ENCODE peak calls at places on chromosome 9, in eight cellular contexts. J is LoVo, R is globus pallidus, P is WERI-Rb-1, F is T-helper 2 cell, H is hypothalamus, G is NCI-H1436 treated with DMSO at 0.1 percent for 48 hours, K is H54. D is an unnamed sample.

GRCh38 chr9:131651599-131651998 is 88.3 kb downstream of the RAPGEF1 start:
- DNase-seq in J (no peak), K (no peak), H (no peak), P (no peak), R (no peak), G (no peak), F (no peak), D (no peak)

GRCh38 chr9:35481347-35481975 is 8.4 kb upstream of the RUSC2 start:
- DNase-seq in R (peak), G (no peak), P (peak), K (peak), H (no peak), F (no peak), J (peak), D (no peak)

GRCh38 chr9:36548454-36548853 is 24.2 kb upstream of the MELK start:
- DNase-seq in F (no peak), R (no peak), K (no peak), G (no peak), H (no peak), J (no peak), P (peak), D (no peak)

GRCh38 chr9:34559616-34560546 is 29.6 kb downstream of the CNTFR start:
- DNase-seq in K (peak), R (no peak), F (no peak), G (no peak), J (peak), P (peak), H (no peak), D (peak)

GRCh38 chr9:136564379-136564988 is 18.6 kb upstream of the NOTCH1 start:
- DNase-seq in H (no peak), R (no peak), F (no peak), K (peak), G (no peak), J (no peak), P (no peak), D (no peak)

GRCh38 chr9:95780751-95781150 is 94.7 kb upstream of the ERCC6L2 start:
- DNase-seq in H (no peak), P (no peak), K (no peak), J (no peak), G (no peak), R (no peak), F (no peak), D (no peak)

GRCh38 chr9:98108540-98109031 is 10.4 kb downstream of the TRIM14 start:
- DNase-seq in K (no peak), J (no peak), G (no peak), P (no peak), H (no peak), F (no peak), R (no peak), D (no peak)

GRCh38 chr9:78278177-78278777 is 18.6 kb upstream of the PSAT1 start:
- DNase-seq in R (no peak), P (no peak), F (no peak), G (no peak), K (no peak), J (no peak), H (no peak), D (peak)

GRCh38 chr9:75106856-75107255 is 18.5 kb downstream of the OSTF1 start:
- DNase-seq in G (no peak), P (no peak), J (no peak), F (no peak), R (no peak), H (no peak), K (no peak), D (no peak)

GRCh38 chr9:18543406-18543965 is 69.5 kb downstream of the ADAMTSL1 start:
- DNase-seq in H (no peak), F (no peak), P (no peak), K (no peak), J (no peak), R (no peak), G (no peak), D (peak)

GRCh38 chr9:81112638-81113037 is 576.7 kb downstream of the TLE1 start:
- DNase-seq in G (peak), H (no peak), J (no peak), F (no peak), P (no peak), R (no peak), K (no peak), D (no peak)

GRCh38 chr9:26833792-26834191 is 58.8 kb downstream of the CAAP1 start:
- DNase-seq in J (no peak), P (no peak), K (no peak), G (peak), F (no peak), H (no peak), R (no peak), D (no peak)

GRCh38 chr9:136784249-136784996 is 6.7 kb upstream of the TMEM141 start:
- DNase-seq in R (no peak), K (peak), H (no peak), P (no peak), F (no peak), J (peak), G (no peak), D (no peak)

GRCh38 chr9:114405294-114406034 is 17.7 kb upstream of the AKNA start:
- DNase-seq in K (peak), R (peak), J (peak), H (peak), P (peak), F (peak), G (no peak), D (peak)

GRCh38 chr9:70589571-70590263 is 175.3 kb upstream of the KLF9 start:
- DNase-seq in J (no peak), F (no peak), R (no peak), G (no peak), K (no peak), P (no peak), H (no peak), D (peak)

GRCh38 chr9:33682551-33682950 is 112.8 kb upstream of the PRSS3 start:
- DNase-seq in J (no peak), G (no peak), F (no peak), R (no peak), K (no peak), H (no peak), P (no peak), D (no peak)